ENCODE peak calls at places on chromosomes 12 and 14, in ten cellular contexts. One of them, this sample, is unnamed.
A peak's percentile ranks its signal among the peaks of the same experiment; 100 is the strongest.

GRCh38 chr14:97056086-97056485 is 258.9 kb downstream of the VRK1 start:
- DNase-seq in right cardiac atrium: no peak
- DNase-seq in Caco-2: no peak
- DNase-seq in breast epithelium: no peak
- DNase-seq in ovary: no peak
- DNase-seq in sigmoid colon: no peak
- DNase-seq in colonic mucosa: no peak
- DNase-seq in adrenal gland: no peak
- DNase-seq in prostate gland: peak; percentile 8
- DNase-seq in vagina: no peak
- DNase-seq in this sample: no peak

GRCh38 chr12:76688627-76689026 is 75.3 kb upstream of the ZDHHC17 start:
- DNase-seq in Caco-2: no peak
- DNase-seq in colonic mucosa: no peak
- DNase-seq in breast epithelium: no peak
- DNase-seq in vagina: no peak
- DNase-seq in right cardiac atrium: no peak
- DNase-seq in adrenal gland: peak; percentile 40
- DNase-seq in ovary: no peak
- DNase-seq in prostate gland: no peak
- DNase-seq in sigmoid colon: no peak
- DNase-seq in this sample: no peak

GRCh38 chr14:34682787-34683321 is 31.5 kb downstream of the CFL2 start:
- DNase-seq in Caco-2: no peak
- DNase-seq in right cardiac atrium: no peak
- DNase-seq in breast epithelium: no peak
- DNase-seq in colonic mucosa: no peak
- DNase-seq in prostate gland: no peak
- DNase-seq in sigmoid colon: no peak
- DNase-seq in ovary: no peak
- DNase-seq in adrenal gland: no peak
- DNase-seq in vagina: no peak
- DNase-seq in this sample: no peak

GRCh38 chr14:79516009-79516408 is 695.3 kb downstream of the DIO2 start:
- DNase-seq in prostate gland: no peak
- DNase-seq in sigmoid colon: no peak
- DNase-seq in ovary: no peak
- DNase-seq in colonic mucosa: no peak
- DNase-seq in vagina: no peak
- DNase-seq in Caco-2: no peak
- DNase-seq in breast epithelium: no peak
- DNase-seq in right cardiac atrium: no peak
- DNase-seq in adrenal gland: no peak
- DNase-seq in this sample: no peak

GRCh38 chr12:132687211-132688164 is at the start of the genes POLE and PXMP2:
- DNase-seq in sigmoid colon: peak; percentile 98
- DNase-seq in adrenal gland: peak; percentile 98
- DNase-seq in right cardiac atrium: peak; percentile 99
- DNase-seq in ovary: peak; percentile 96
- DNase-seq in Caco-2: peak; percentile 95
- DNase-seq in colonic mucosa: peak; percentile 96
- DNase-seq in vagina: peak; percentile 89
- DNase-seq in prostate gland: peak; percentile 94
- DNase-seq in breast epithelium: peak; percentile 88
- DNase-seq in this sample: peak; percentile 89

GRCh38 chr12:3332190-3332589 is 158.8 kb upstream of the PRMT8 start:
- DNase-seq in Caco-2: no peak
- DNase-seq in colonic mucosa: no peak
- DNase-seq in adrenal gland: no peak
- DNase-seq in prostate gland: no peak
- DNase-seq in breast epithelium: no peak
- DNase-seq in sigmoid colon: no peak
- DNase-seq in vagina: no peak
- DNase-seq in right cardiac atrium: no peak
- DNase-seq in ovary: no peak
- DNase-seq in this sample: no peak

GRCh38 chr14:61584258-61584657 is 111.1 kb upstream of the HIF1A start:
- DNase-seq in vagina: no peak
- DNase-seq in ovary: no peak
- DNase-seq in Caco-2: no peak
- DNase-seq in right cardiac atrium: no peak
- DNase-seq in colonic mucosa: no peak
- DNase-seq in prostate gland: no peak
- DNase-seq in adrenal gland: no peak
- DNase-seq in sigmoid colon: no peak
- DNase-seq in breast epithelium: no peak
- DNase-seq in this sample: no peak

GRCh38 chr14:101223147-101223546 is 319.6 kb upstream of the RTL1 start:
- DNase-seq in vagina: no peak
- DNase-seq in breast epithelium: no peak
- DNase-seq in colonic mucosa: peak; percentile 9
- DNase-seq in prostate gland: no peak
- DNase-seq in ovary: no peak
- DNase-seq in right cardiac atrium: no peak
- DNase-seq in Caco-2: no peak
- DNase-seq in sigmoid colon: peak; percentile 18
- DNase-seq in adrenal gland: no peak
- DNase-seq in this sample: no peak

GRCh38 chr12:113512568-113512967 is 40.9 kb upstream of the LHX5 start:
- DNase-seq in sigmoid colon: no peak
- DNase-seq in prostate gland: no peak
- DNase-seq in adrenal gland: no peak
- DNase-seq in Caco-2: no peak
- DNase-seq in ovary: no peak
- DNase-seq in right cardiac atrium: no peak
- DNase-seq in breast epithelium: no peak
- DNase-seq in colonic mucosa: no peak
- DNase-seq in vagina: no peak
- DNase-seq in this sample: no peak

GRCh38 chr12:1720494-1720893 is 29.6 kb downstream of the ADIPOR2 start:
- DNase-seq in colonic mucosa: no peak
- DNase-seq in ovary: no peak
- DNase-seq in right cardiac atrium: no peak
- DNase-seq in sigmoid colon: no peak
- DNase-seq in prostate gland: no peak
- DNase-seq in breast epithelium: no peak
- DNase-seq in Caco-2: no peak
- DNase-seq in vagina: no peak
- DNase-seq in adrenal gland: no peak
- DNase-seq in this sample: no peak

GRCh38 chr12:118042091-118042490 is 18.9 kb downstream of the WSB2 start:
- DNase-seq in colonic mucosa: no peak
- DNase-seq in sigmoid colon: no peak
- DNase-seq in breast epithelium: no peak
- DNase-seq in adrenal gland: no peak
- DNase-seq in right cardiac atrium: no peak
- DNase-seq in ovary: no peak
- DNase-seq in vagina: no peak
- DNase-seq in prostate gland: no peak
- DNase-seq in Caco-2: no peak
- DNase-seq in this sample: no peak

GRCh38 chr12:118038122-118038521 is 21.6 kb downstream of the RFC5 start:
- DNase-seq in sigmoid colon: no peak
- DNase-seq in Caco-2: no peak
- DNase-seq in colonic mucosa: no peak
- DNase-seq in adrenal gland: no peak
- DNase-seq in ovary: no peak
- DNase-seq in prostate gland: no peak
- DNase-seq in vagina: no peak
- DNase-seq in breast epithelium: no peak
- DNase-seq in right cardiac atrium: no peak
- DNase-seq in this sample: no peak

GRCh38 chr12:118046430-118046829 is 14.5 kb downstream of the WSB2 start:
- DNase-seq in breast epithelium: no peak
- DNase-seq in ovary: no peak
- DNase-seq in Caco-2: no peak
- DNase-seq in right cardiac atrium: no peak
- DNase-seq in vagina: no peak
- DNase-seq in adrenal gland: peak; percentile 53
- DNase-seq in prostate gland: no peak
- DNase-seq in sigmoid colon: no peak
- DNase-seq in colonic mucosa: no peak
- DNase-seq in this sample: no peak

GRCh38 chr12:118044577-118044976 is 16.4 kb downstream of the WSB2 start:
- DNase-seq in prostate gland: no peak
- DNase-seq in adrenal gland: no peak
- DNase-seq in Caco-2: no peak
- DNase-seq in vagina: no peak
- DNase-seq in breast epithelium: no peak
- DNase-seq in colonic mucosa: no peak
- DNase-seq in sigmoid colon: no peak
- DNase-seq in right cardiac atrium: no peak
- DNase-seq in ovary: no peak
- DNase-seq in this sample: no peak

DNA sequence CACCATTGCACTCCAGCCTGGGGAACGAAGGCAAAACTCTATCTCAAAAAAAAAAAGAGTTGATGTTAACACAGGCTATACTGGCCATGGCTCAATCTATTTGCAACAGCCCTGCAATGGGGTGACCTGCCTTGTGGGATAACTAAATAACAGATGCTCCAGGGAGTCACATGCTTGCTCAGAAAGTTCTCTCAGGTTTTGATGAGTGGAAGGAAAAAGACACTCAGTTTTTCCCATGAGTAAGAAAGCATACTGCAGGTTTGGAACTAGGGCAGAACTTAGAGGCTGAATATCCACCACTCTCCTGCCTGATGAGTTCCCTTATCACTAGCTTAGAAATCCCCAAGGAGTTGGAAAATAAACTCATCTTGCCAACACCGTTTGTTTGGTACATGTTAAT is 16.9 kb downstream of the WSB2 start:
- DNase-seq in Caco-2: no peak
- DNase-seq in breast epithelium: no peak
- DNase-seq in ovary: no peak
- DNase-seq in sigmoid colon: no peak
- DNase-seq in adrenal gland: no peak
- DNase-seq in prostate gland: no peak
- DNase-seq in right cardiac atrium: no peak
- DNase-seq in vagina: no peak
- DNase-seq in colonic mucosa: no peak
- DNase-seq in this sample: no peak
- H3K4me1 ChIP-seq in Caco-2: no peaks in the 10 kb centered on the region
- H3K4me1 ChIP-seq in breast epithelium: no peaks in the 10 kb centered on the region
- H3K4me1 ChIP-seq in ovary: no peaks in the 10 kb centered on the region
- H3K4me1 ChIP-seq in sigmoid colon: no peaks in the 10 kb centered on the region
- H3K4me1 ChIP-seq in adrenal gland: no peaks in the 10 kb centered on the region
- H3K4me1 ChIP-seq in prostate gland: no peaks in the 10 kb centered on the region
- H3K4me1 ChIP-seq in right cardiac atrium: no peaks in the 10 kb centered on the region
- H3K4me1 ChIP-seq in vagina: no peaks in the 10 kb centered on the region
- H3K4me1 ChIP-seq in colonic mucosa: no peaks in the 10 kb centered on the region
- H3K4me1 ChIP-seq in this sample: no peaks in the 10 kb centered on the region

DNA sequence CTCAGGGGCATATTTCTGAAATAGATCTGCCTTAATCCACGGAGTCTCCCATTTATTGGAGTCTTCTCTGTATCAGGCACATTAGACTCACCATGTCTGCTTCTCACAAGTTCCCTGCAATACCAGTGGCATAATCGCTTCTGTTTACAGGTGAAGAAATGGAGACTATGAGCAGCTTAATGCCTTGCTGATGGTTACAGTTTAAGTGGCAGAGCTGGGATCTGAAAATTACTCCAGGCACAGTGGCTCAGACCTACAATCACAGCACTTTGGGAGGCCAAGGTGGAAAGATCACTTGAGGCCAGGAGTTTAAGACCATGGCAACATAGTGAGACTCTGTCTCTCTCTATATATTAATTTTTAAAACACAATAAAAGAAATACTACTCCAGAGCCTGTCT is 7.3 kb upstream of the RIC8B start:
- DNase-seq in sigmoid colon: no peak
- DNase-seq in colonic mucosa: no peak
- DNase-seq in adrenal gland: no peak
- DNase-seq in ovary: no peak
- DNase-seq in vagina: no peak
- DNase-seq in prostate gland: no peak
- DNase-seq in right cardiac atrium: no peak
- DNase-seq in Caco-2: no peak
- DNase-seq in breast epithelium: no peak
- DNase-seq in this sample: no peak
- H3K4me1 ChIP-seq in sigmoid colon: no peaks in the 10 kb centered on the region
- H3K4me1 ChIP-seq in colonic mucosa: no peaks in the 10 kb centered on the region
- H3K4me1 ChIP-seq in adrenal gland: peaks cover 18% of the 10 kb centered on the region
- H3K4me1 ChIP-seq in ovary: peaks cover 13% of the 10 kb centered on the region
- H3K4me1 ChIP-seq in vagina: no peaks in the 10 kb centered on the region
- H3K4me1 ChIP-seq in prostate gland: no peaks in the 10 kb centered on the region
- H3K4me1 ChIP-seq in right cardiac atrium: peaks cover 9% of the 10 kb centered on the region
- H3K4me1 ChIP-seq in Caco-2: peaks cover 6% of the 10 kb centered on the region
- H3K4me1 ChIP-seq in breast epithelium: no peaks in the 10 kb centered on the region
- H3K4me1 ChIP-seq in this sample: no peaks in the 10 kb centered on the region

GRCh38 chr14:73775339-73776193 is 61.4 kb upstream of the PNMA1 start:
- DNase-seq in colonic mucosa: no peak
- DNase-seq in adrenal gland: no peak
- DNase-seq in ovary: no peak
- DNase-seq in Caco-2: no peak
- DNase-seq in vagina: no peak
- DNase-seq in prostate gland: no peak
- DNase-seq in breast epithelium: no peak
- DNase-seq in right cardiac atrium: no peak
- DNase-seq in sigmoid colon: peak; percentile 56
- DNase-seq in this sample: no peak

GRCh38 chr14:73774671-73775070 is 60.5 kb upstream of the PNMA1 start:
- DNase-seq in vagina: no peak
- DNase-seq in colonic mucosa: no peak
- DNase-seq in sigmoid colon: peak; percentile 57
- DNase-seq in prostate gland: no peak
- DNase-seq in Caco-2: no peak
- DNase-seq in breast epithelium: no peak
- DNase-seq in right cardiac atrium: no peak
- DNase-seq in adrenal gland: no peak
- DNase-seq in ovary: no peak
- DNase-seq in this sample: no peak

GRCh38 chr14:73773441-73774243 is 59.5 kb upstream of the PNMA1 start:
- DNase-seq in right cardiac atrium: no peak
- DNase-seq in colonic mucosa: no peak
- DNase-seq in breast epithelium: no peak
- DNase-seq in adrenal gland: no peak
- DNase-seq in prostate gland: no peak
- DNase-seq in vagina: no peak
- DNase-seq in Caco-2: peak; percentile 4
- DNase-seq in ovary: no peak
- DNase-seq in sigmoid colon: peak; percentile 27
- DNase-seq in this sample: no peak

GRCh38 chr14:73776194-73776537 is 62.0 kb upstream of the PNMA1 start:
- DNase-seq in right cardiac atrium: no peak
- DNase-seq in breast epithelium: no peak
- DNase-seq in Caco-2: no peak
- DNase-seq in vagina: no peak
- DNase-seq in colonic mucosa: no peak
- DNase-seq in adrenal gland: no peak
- DNase-seq in sigmoid colon: peak; percentile 59
- DNase-seq in prostate gland: no peak
- DNase-seq in ovary: no peak
- DNase-seq in this sample: no peak

GRCh38 chr14:73774244-73774575 is 60.0 kb upstream of the PNMA1 start:
- DNase-seq in adrenal gland: no peak
- DNase-seq in ovary: no peak
- DNase-seq in breast epithelium: no peak
- DNase-seq in colonic mucosa: no peak
- DNase-seq in prostate gland: no peak
- DNase-seq in sigmoid colon: peak; percentile 55
- DNase-seq in vagina: no peak
- DNase-seq in Caco-2: no peak
- DNase-seq in right cardiac atrium: no peak
- DNase-seq in this sample: no peak
- H3K4me1 ChIP-seq in adrenal gland: peaks cover 24% of the 10 kb centered on the region
- H3K4me1 ChIP-seq in ovary: peaks cover 34% of the 10 kb centered on the region
- H3K4me1 ChIP-seq in breast epithelium: peaks cover 29% of the 10 kb centered on the region
- H3K4me1 ChIP-seq in colonic mucosa: peaks cover 18% of the 10 kb centered on the region
- H3K4me1 ChIP-seq in prostate gland: peaks cover 11% of the 10 kb centered on the region
- H3K4me1 ChIP-seq in sigmoid colon: peaks cover 87% of the 10 kb centered on the region
- H3K4me1 ChIP-seq in vagina: peaks cover 91% of the 10 kb centered on the region
- H3K4me1 ChIP-seq in Caco-2: peaks cover 24% of the 10 kb centered on the region
- H3K4me1 ChIP-seq in right cardiac atrium: peaks cover 43% of the 10 kb centered on the region
- H3K4me1 ChIP-seq in this sample: peaks cover 74% of the 10 kb centered on the region

GRCh38 chr14:68782091-68782981 is 10.5 kb downstream of the ZFP36L1 start:
- DNase-seq in prostate gland: no peak
- DNase-seq in Caco-2: peak; percentile 9
- DNase-seq in ovary: peak; percentile 53
- DNase-seq in sigmoid colon: peak; percentile 65
- DNase-seq in adrenal gland: peak; percentile 2
- DNase-seq in colonic mucosa: no peak
- DNase-seq in vagina: no peak
- DNase-seq in breast epithelium: peak; percentile 15
- DNase-seq in right cardiac atrium: no peak
- DNase-seq in this sample: peak; percentile 73
- H3K4me1 ChIP-seq in prostate gland: peaks cover 19% of the 10 kb centered on the region
- H3K4me1 ChIP-seq in Caco-2: peaks cover 96% of the 10 kb centered on the region
- H3K4me1 ChIP-seq in ovary: peaks cover 39% of the 10 kb centered on the region
- H3K4me1 ChIP-seq in sigmoid colon: peaks cover 48% of the 10 kb centered on the region
- H3K4me1 ChIP-seq in adrenal gland: peaks cover 4% of the 10 kb centered on the region
- H3K4me1 ChIP-seq in colonic mucosa: peaks cover 24% of the 10 kb centered on the region
- H3K4me1 ChIP-seq in vagina: peaks cover 77% of the 10 kb centered on the region
- H3K4me1 ChIP-seq in breast epithelium: peaks cover 4% of the 10 kb centered on the region
- H3K4me1 ChIP-seq in right cardiac atrium: peaks cover 20% of the 10 kb centered on the region
- H3K4me1 ChIP-seq in this sample: peaks cover 86% of the 10 kb centered on the region

This sample was measured in naive thymus-derived CD4-positive, alpha-beta T cell.